ENCODE peak calls at places on chromosome 16, in ten cellular contexts. C is fibroblast of pulmonary artery, Z is dorsolateral prefrontal cortex, V is bronchial epithelial cell, Q is heart right ventricle, R is brain microvascular endothelial cell, J is body of pancreas, A is osteoblast, S is mammary epithelial cell, H is GM12865. U is an unnamed sample.

GRCh38 chr16:240559-240958 is 5.9 kb downstream of the FAM234A start:
- DNase-seq in C (no peak), Z (no peak), V (no peak), Q (no peak), R (no peak), J (no peak), A (no peak), S (no peak), H (no peak), U (no peak)

GRCh38 chr16:47611848-47612493 is 150.8 kb downstream of the PHKB start:
- DNase-seq in C (no peak), Z (no peak), V (no peak), Q (no peak), R (no peak), J (no peak), A (no peak), S (no peak), H (no peak), U (no peak)

GRCh38 chr16:3717235-3718018 is at the start of gene TRAP1:
- DNase-seq in C (peak), Z (peak), V (peak), Q (peak), R (peak), J (peak), A (peak), S (peak), H (peak), U (peak)

GRCh38 chr16:56998861-56999260 is 9.5 kb downstream of the NLRC5 start:
- DNase-seq in C (no peak), Z (no peak), V (no peak), Q (no peak), R (no peak), J (no peak), A (no peak), S (no peak), H (no peak), U (no peak)

GRCh38 chr16:25014500-25015147 is 545 bp downstream of the ARHGAP17 start:
- DNase-seq in C (peak), Z (peak), V (peak), Q (peak), R (no peak), J (peak), A (peak), S (peak), H (peak), U (peak)

GRCh38 chr16:23174622-23175021 is 7.9 kb upstream of the SCNN1G start:
- DNase-seq in C (peak), Z (no peak), V (peak), Q (no peak), R (peak), J (no peak), A (no peak), S (no peak), H (no peak), U (peak)

GRCh38 chr16:53913082-53913870 is 209.3 kb downstream of the FTO start:
- DNase-seq in C (peak), Z (no peak), V (peak), Q (peak), R (peak), J (no peak), A (peak), S (peak), H (no peak), U (peak)

GRCh38 chr16:73095885-73096341 is 48.0 kb upstream of the ZFHX3 start:
- DNase-seq in C (peak), Z (no peak), V (no peak), Q (no peak), R (no peak), J (no peak), A (no peak), S (no peak), H (no peak), U (peak)

GRCh38 chr16:59665618-59666220 is 931.6 kb upstream of the GOT2 start:
- DNase-seq in C (no peak), Z (no peak), V (no peak), Q (no peak), R (no peak), J (no peak), A (no peak), S (no peak), H (no peak), U (no peak)

GRCh38 chr16:13902052-13902451 is 17.9 kb upstream of the ERCC4 start:
- DNase-seq in C (no peak), Z (no peak), V (no peak), Q (no peak), R (no peak), J (no peak), A (no peak), S (no peak), H (no peak), U (no peak)

GRCh38 chr16:49876716-49877129 is 20.8 kb upstream of the ZNF423 start:
- DNase-seq in C (peak), Z (no peak), V (no peak), Q (peak), R (peak), J (peak), A (peak), S (no peak), H (peak), U (peak)

GRCh38 chr16:50021509-50021908 is 3.5 kb upstream of the CNEP1R1 start:
- DNase-seq in C (no peak), Z (no peak), V (no peak), Q (no peak), R (peak), J (no peak), A (no peak), S (peak), H (peak), U (peak)

GRCh38 chr16:4680673-4681470 is 12.5 kb upstream of the NUDT16L1 start:
- DNase-seq in C (no peak), Z (no peak), V (no peak), Q (peak), R (no peak), J (no peak), A (peak), S (no peak), H (no peak), U (no peak)

GRCh38 chr16:5215911-5216310 is 118.3 kb upstream of the EEF2KMT start:
- DNase-seq in C (no peak), Z (no peak), V (no peak), Q (no peak), R (no peak), J (no peak), A (no peak), S (no peak), H (no peak), U (no peak)

GRCh38 chr16:4317471-4318170 is 1.8 kb downstream of the GLIS2 start:
- DNase-seq in C (no peak), Z (no peak), V (no peak), Q (no peak), R (no peak), J (no peak), A (peak), S (peak), H (no peak), U (no peak)

GRCh38 chr16:57377080-57377841 is 5.0 kb downstream of the CX3CL1 start:
- DNase-seq in C (no peak), Z (no peak), V (peak), Q (no peak), R (no peak), J (no peak), A (peak), S (peak), H (peak), U (peak)

GRCh38 chr16:81137012-81137335 is 40.8 kb upstream of the GCSH start:
- DNase-seq in C (peak), Z (no peak), V (no peak), Q (no peak), R (peak), J (no peak), A (peak), S (no peak), H (no peak), U (peak)

GRCh38 chr16:21283521-21284289 is 5.6 kb upstream of the CRYM start:
- DNase-seq in C (peak), Z (peak), V (peak), Q (peak), R (peak), J (no peak), A (peak), S (peak), H (no peak), U (peak)

GRCh38 chr16:15950167-15950854 is 895 bp downstream of the ABCC1 start:
- DNase-seq in C (peak), Z (no peak), V (peak), Q (no peak), R (peak), J (peak), A (peak), S (peak), H (peak), U (peak)

GRCh38 chr16:3561626-3562025 is 15.6 kb downstream of the NLRC3 start:
- DNase-seq in C (no peak), Z (no peak), V (no peak), Q (no peak), R (no peak), J (no peak), A (no peak), S (no peak), H (no peak), U (no peak)

GRCh38 chr16:4886151-4886550 is 38.9 kb downstream of the UBN1 start:
- DNase-seq in C (no peak), Z (no peak), V (no peak), Q (no peak), R (no peak), J (no peak), A (no peak), S (no peak), H (no peak), U (no peak)

GRCh38 chr16:24670623-24671454 is 58.6 kb upstream of the TNRC6A start:
- DNase-seq in C (peak), Z (peak), V (peak), Q (peak), R (peak), J (peak), A (peak), S (peak), H (peak), U (peak)

GRCh38 chr16:24208710-24209109 is 47.4 kb upstream of the CACNG3 start:
- DNase-seq in C (no peak), Z (peak), V (no peak), Q (peak), R (no peak), J (no peak), A (no peak), S (no peak), H (no peak), U (no peak)

GRCh38 chr16:10016761-10017160 is 165.5 kb downstream of the GRIN2A start:
- DNase-seq in C (no peak), Z (no peak), V (no peak), Q (no peak), R (no peak), J (no peak), A (no peak), S (no peak), H (no peak), U (no peak)

GRCh38 chr16:53131363-53132071 is 76.7 kb downstream of the CHD9 start:
- DNase-seq in C (peak), Z (peak), V (peak), Q (peak), R (no peak), J (peak), A (peak), S (peak), H (peak), U (peak)

GRCh38 chr16:22321340-22322001 is 24.3 kb downstream of the POLR3E start:
- DNase-seq in C (peak), Z (peak), V (peak), Q (peak), R (peak), J (peak), A (peak), S (peak), H (peak), U (peak)

GRCh38 chr16:85752511-85753420 is 1.9 kb upstream of the C16orf74 start:
- DNase-seq in C (peak), Z (no peak), V (peak), Q (peak), R (peak), J (peak), A (peak), S (peak), H (peak), U (peak)
- TF ChIP-seq CTCF in C (peak), Z (no peak), V (peak), Q (peak), R (peak), J (peak), A (no peak), S (no peak), H (peak), U (peak)

DNA sequence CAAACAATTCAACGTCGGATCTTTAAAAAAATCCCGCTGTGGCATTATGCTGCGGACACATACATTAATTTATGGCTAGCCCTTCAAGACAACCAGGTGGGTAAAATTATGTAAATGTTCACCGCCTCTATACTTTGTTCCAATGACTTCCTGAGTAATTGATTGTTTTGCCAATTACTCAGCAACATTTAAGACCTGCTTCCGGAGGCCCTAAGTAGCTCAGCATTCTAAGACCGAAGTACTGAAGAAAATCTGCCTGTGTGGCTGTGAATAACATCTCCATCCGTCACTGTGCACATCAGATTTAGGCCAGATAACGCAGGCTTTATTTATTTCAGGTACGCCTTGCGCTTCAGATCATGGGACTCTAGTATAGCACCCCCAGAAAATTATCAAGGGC is 23.3 kb downstream of the QPRT start:
- DNase-seq in C (no peak), Z (no peak), V (no peak), Q (no peak), R (no peak), J (no peak), A (peak), S (no peak), H (peak), U (no peak)
- H3K4me3 ChIP-seq in C (no peak), Z (no peak), V (no peak), Q (no peak), R (no peak), J (no peak), A (no peak), S (no peak), H (peak), U (no peak)

GRCh38 chr16:69402448-69402847 is 16.6 kb upstream of the TERF2 start:
- DNase-seq in C (no peak), Z (no peak), V (no peak), Q (no peak), R (no peak), J (no peak), A (no peak), S (no peak), H (no peak), U (no peak)
- TF ChIP-seq CTCF in C (no peak), Z (no peak), V (no peak), Q (no peak), R (no peak), J (no peak), A (no peak), S (no peak), H (no peak), U (no peak)

GRCh38 chr16:54931757-54932660 is 1.3 kb downstream of the IRX5 start:
- DNase-seq in C (no peak), Z (no peak), V (no peak), Q (no peak), R (no peak), J (no peak), A (peak), S (peak), H (no peak), U (no peak)
- H3K4me3 ChIP-seq in C (peak), Z (peak), V (peak), Q (peak), R (peak), J (no peak), A (peak), S (peak), H (no peak), U (peak)

DNA sequence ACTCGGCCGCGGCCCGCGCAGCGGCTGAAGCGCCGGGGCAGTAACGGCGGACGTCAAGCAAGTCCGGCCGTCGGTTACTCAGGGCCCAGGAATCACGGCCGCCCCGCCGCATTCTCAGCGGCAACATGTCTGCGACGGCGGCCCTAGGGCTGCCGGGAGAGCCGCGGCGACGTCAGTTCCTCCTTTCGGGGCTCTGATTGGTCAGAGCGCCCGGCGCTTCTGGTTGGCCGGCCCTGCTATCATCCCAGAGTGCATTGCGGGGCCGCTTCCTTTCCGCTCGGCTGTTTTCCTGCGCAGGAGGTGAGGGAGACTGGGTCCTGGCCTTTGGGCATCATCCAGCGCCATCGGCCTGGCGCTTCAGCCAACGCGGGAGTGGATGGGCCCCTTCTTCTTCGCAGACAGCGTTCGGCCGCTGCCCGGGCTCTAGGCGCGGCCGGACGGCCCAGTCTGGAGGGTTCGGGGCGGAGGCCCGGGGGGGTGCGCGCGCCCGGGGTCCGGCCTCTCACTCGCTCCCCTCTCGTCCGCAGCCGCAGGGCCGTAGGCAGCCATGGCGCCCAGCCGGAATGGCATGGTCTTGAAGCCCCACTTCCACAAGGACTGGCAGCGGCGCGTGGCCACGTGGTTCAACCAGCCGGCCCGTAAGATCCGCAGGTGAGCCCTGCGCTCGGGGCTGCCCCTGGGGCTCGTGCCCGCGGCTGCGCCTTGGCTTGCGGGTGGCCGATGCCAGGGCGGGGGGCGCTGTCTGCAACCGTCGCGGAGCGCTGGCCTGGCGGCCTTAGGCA is at the start of gene RPL13:
- DNase-seq in C (peak), Z (peak), V (peak), Q (peak), R (peak), J (peak), A (peak), S (peak), H (peak), U (peak)
- TF ChIP-seq CTCF in C (no peak), Z (no peak), V (no peak), Q (peak), R (no peak), J (no peak), A (no peak), S (no peak), H (no peak), U (no peak)

GRCh38 chr16:2507679-2508064 is 6.1 kb upstream of the ATP6V0C start:
- DNase-seq in C (no peak), Z (no peak), V (no peak), Q (no peak), R (no peak), J (no peak), A (peak), S (no peak), H (no peak), U (no peak)
- H3K4me3 ChIP-seq in C (no peak), Z (no peak), V (no peak), Q (no peak), R (no peak), J (no peak), A (no peak), S (no peak), H (no peak), U (no peak)

DNA sequence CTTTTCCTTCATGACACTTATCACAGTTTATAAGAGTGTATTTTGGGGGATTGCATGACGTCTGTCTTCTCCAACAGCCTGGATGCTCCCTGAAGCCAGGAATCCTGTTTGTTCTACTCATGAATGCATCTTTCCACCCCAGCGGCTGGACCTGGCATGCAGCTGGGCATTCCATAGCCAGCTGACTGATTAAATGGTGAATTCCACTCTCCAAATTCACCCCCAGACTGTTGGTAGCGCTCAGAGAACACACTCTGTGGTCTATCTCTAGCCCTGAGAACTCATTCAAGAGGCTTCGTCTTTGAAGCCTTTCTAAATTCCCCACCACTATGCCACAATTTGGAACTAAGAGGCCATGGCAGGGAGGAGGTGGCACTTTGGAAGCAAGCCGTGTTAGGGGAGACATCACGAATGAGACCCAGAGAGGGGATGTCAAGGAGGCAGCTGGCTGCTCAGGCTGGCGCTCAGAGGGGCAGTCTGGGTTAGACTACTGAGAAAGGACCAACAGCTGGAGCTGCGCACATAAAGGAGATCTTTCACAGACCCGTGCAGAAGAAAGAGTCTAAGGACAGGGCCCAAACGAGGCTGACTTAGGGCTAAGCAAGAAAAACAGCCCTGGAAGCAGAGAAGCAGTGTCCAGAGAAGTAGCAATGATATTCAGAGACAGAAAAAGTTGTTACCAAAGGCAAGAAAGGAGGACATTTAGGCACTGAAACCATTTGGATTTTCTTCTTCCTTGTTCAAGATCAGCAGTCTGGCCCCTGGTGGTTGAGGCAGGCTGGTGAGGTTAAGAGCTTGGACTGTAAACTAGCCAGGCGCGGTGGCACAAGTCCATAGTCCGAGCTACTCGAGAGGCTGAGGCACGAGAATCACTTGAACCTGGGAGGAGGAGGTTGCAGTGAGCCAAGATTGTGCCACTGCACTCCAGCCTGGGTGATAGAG is 42.4 kb upstream of the ZNF629 start:
- DNase-seq in C (no peak), Z (no peak), V (no peak), Q (no peak), R (no peak), J (no peak), A (peak), S (no peak), H (no peak), U (peak)
- TF ChIP-seq CTCF in C (no peak), Z (no peak), V (peak), Q (no peak), R (peak), J (no peak), A (no peak), S (no peak), H (no peak), U (no peak)

GRCh38 chr16:67403976-67404555 is 10.8 kb upstream of the TPPP3 start:
- DNase-seq in C (no peak), Z (no peak), V (peak), Q (no peak), R (no peak), J (no peak), A (peak), S (no peak), H (no peak), U (no peak)
- H3K4me3 ChIP-seq in C (no peak), Z (no peak), V (no peak), Q (no peak), R (no peak), J (no peak), A (no peak), S (no peak), H (no peak), U (no peak)

DNA sequence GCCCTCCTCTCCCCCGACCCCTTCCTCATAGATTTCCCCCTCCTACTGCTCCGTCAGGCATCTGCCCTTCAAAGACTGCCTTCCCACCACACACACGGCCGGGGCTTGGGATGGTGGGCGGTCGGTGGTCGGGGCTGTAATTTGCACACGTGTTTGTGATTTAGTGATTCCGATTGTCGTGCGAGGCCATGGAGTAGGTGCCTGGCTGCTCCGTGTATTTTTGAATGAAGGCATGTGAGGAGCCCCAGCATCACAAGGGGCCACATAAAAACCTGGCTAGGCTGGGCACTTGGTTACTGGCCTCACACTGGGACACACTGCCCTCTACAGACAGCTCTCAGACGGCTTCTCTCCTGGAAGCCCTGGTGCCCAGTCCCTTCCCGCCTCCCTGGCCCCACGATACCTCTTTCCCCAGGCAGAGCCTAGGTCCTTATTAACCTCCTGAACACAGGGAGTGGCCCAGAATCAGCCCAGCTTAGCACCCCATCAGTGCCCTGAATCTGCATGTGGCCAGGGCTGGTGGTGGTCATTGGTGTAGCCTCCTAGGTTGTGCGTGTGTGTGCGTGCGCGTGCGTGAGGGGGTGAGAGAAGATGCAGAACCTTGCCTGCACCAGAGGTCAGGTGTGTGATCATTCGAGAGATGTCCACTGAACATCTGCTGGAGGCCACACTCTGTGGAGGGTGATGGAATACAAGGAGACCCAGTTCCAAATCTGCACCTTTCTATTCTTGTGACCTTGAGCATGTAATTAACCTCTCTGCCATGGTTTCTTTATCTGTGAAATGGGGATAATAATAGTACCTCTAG is 1.3 kb upstream of the SOCS1 start:
- DNase-seq in C (peak), Z (peak), V (peak), Q (peak), R (peak), J (peak), A (peak), S (peak), H (peak), U (peak)
- TF ChIP-seq CTCF in C (peak), Z (peak), V (peak), Q (peak), R (peak), J (peak), A (peak), S (peak), H (peak), U (peak)

U was measured in choroid plexus epithelial cell.